ENCODE peak calls at places on chromosomes 1 and 21, in four cellular contexts. G is effector memory CD8-positive, alpha-beta T cell; I is activated CD4-positive, CD25-positive, alpha-beta regulatory T cell; L is effector CD4-positive, alpha-beta T cell. P is an unnamed sample.
A peak's percentile ranks its signal among the peaks of the same experiment; 100 is the strongest.

GRCh38 chr1:184881941-184882648 is 92.2 kb downstream of the NIBAN1 start:
- DNase-seq in G (no peak), I (no peak), L (no peak), P (no peak)

GRCh38 chr21:29217818-29218252 is 80.9 kb upstream of the BACH1 start:
- DNase-seq in I (no peak), L (no peak), G (no peak), P (no peak)

GRCh38 chr1:206700445-206701036 is 15.8 kb downstream of the MAPKAPK2 start:
- DNase-seq in I (no peak), G (no peak), L (no peak), P (no peak)

GRCh38 chr21:29025328-29025713 is 853 bp downstream of the USP16 start:
- DNase-seq in L (no peak), G (no peak), I (no peak), P (no peak)

GRCh38 chr1:76023669-76024407 is 50.7 kb upstream of the ST6GALNAC3 start:
- DNase-seq in G (no peak), L (no peak), I (no peak), P (no peak)

GRCh38 chr1:228141082-228141870 is 1.2 kb downstream of the GUK1 start:
- DNase-seq in G (no peak), L (no peak), I (no peak), P (no peak)

GRCh38 chr1:172449585-172450523 is 6.0 kb upstream of the PIGC start:
- DNase-seq in G (peak; percentile 14), L (peak; percentile 6), I (no peak), P (no peak)

GRCh38 chr1:233794863-233795262 is 109.6 kb upstream of the SLC35F3 start:
- DNase-seq in L (no peak), I (no peak), G (no peak), P (no peak)

GRCh38 chr1:182910143-182910542 is 42.8 kb downstream of the SHCBP1L start:
- DNase-seq in I (no peak), G (no peak), L (no peak), P (no peak)

GRCh38 chr1:22118291-22118992 is 24.5 kb downstream of the WNT4 start:
- DNase-seq in G (no peak), L (no peak), I (no peak), P (no peak)

GRCh38 chr1:158150512-158150911 is 30.2 kb upstream of the CD1D start:
- DNase-seq in I (no peak), L (no peak), G (no peak), P (no peak)

GRCh38 chr1:174605198-174605597 is 157.4 kb downstream of the GPR52 start:
- DNase-seq in I (no peak), G (no peak), L (no peak), P (no peak)

GRCh38 chr1:36225298-36225899 is 1.2 kb downstream of the THRAP3 start:
- DNase-seq in L (no peak), I (no peak), G (no peak), P (no peak)

GRCh38 chr1:178150610-178151009 is 56.7 kb downstream of the RASAL2 start:
- DNase-seq in I (no peak), G (no peak), L (no peak), P (no peak)

GRCh38 chr1:207024202-207025143 is 8.1 kb downstream of the C1orf116 start:
- DNase-seq in G (no peak), I (no peak), L (no peak), P (no peak)

GRCh38 chr1:117512728-117513321 is 93.0 kb upstream of the TENT5C start:
- DNase-seq in L (no peak), I (no peak), G (no peak), P (no peak)

GRCh38 chr21:40299441-40299840 is 432.2 kb downstream of the PCP4 start:
- DNase-seq in I (no peak), G (no peak), L (no peak), P (no peak)

GRCh38 chr1:154877370-154877974 is 7.4 kb upstream of the KCNN3 start:
- DNase-seq in G (no peak), L (no peak), I (no peak), P (no peak)

GRCh38 chr1:118487091-118487490 is 302.1 kb upstream of the SPAG17 start:
- DNase-seq in L (no peak), I (no peak), G (no peak), P (no peak)

GRCh38 chr1:238336531-238336930 is 445.8 kb upstream of the ZP4 start:
- DNase-seq in G (no peak), L (no peak), I (no peak), P (no peak)

GRCh38 chr21:45575993-45576837 is 34.0 kb upstream of the SLC19A1 start:
- DNase-seq in I (no peak), G (no peak), L (no peak), P (no peak)